ENCODE peak calls at places on chromosomes 4 and X, in six cellular contexts. Y is D341Med, B is NCI-H2029 treated with DMSO at 0.1 percent for 48 hours, C is Ammon's horn, I is iris pigment epithelial cell, L is Daoy. M is an unnamed sample.

GRCh38 chr4:139587452-139587851 is 31.4 kb upstream of the SETD7 start:
- DNase-seq in Y (no peak), B (no peak), C (no peak), I (peak; percentile 71), L (no peak), M (no peak)

GRCh38 chrX:153966841-153967535 is 4.6 kb downstream of the HCFC1 start:
- DNase-seq in Y (no peak), B (no peak), C (no peak), I (peak; percentile 25), L (no peak), M (no peak)

GRCh38 chr4:2535386-2536192 is 858 bp upstream of the FAM193A start:
- DNase-seq in Y (peak; percentile 70), B (no peak), C (peak; percentile 69), I (peak; percentile 31), L (no peak), M (no peak)

GRCh38 chr4:62028758-62029157 is 828.6 kb downstream of the ADGRL3 start:
- DNase-seq in Y (no peak), B (no peak), C (no peak), I (no peak), L (no peak), M (no peak)

GRCh38 chr4:5999830-6000365 is 18.3 kb downstream of the C4orf50 start:
- DNase-seq in Y (no peak), B (no peak), C (no peak), I (no peak), L (no peak), M (no peak)

GRCh38 chr4:45283352-45283751 is 557.0 kb upstream of the GNPDA2 start:
- DNase-seq in Y (no peak), B (no peak), C (no peak), I (no peak), L (no peak), M (no peak)

GRCh38 chr4:87856816-87857215 is 24.0 kb downstream of the MEPE start:
- DNase-seq in Y (no peak), B (no peak), C (no peak), I (peak; percentile 31), L (no peak), M (no peak)

GRCh38 chr4:26900765-26901164 is 40.1 kb downstream of the STIM2 start:
- DNase-seq in Y (no peak), B (no peak), C (no peak), I (no peak), L (no peak), M (no peak)

GRCh38 chrX:13750204-13750603 is 15.7 kb downstream of the OFD1 start:
- DNase-seq in Y (peak; percentile 39), B (no peak), C (no peak), I (peak; percentile 36), L (peak; percentile 11), M (peak; percentile 44)

GRCh38 chrX:12978205-12979010 is 3.5 kb downstream of the TMSB4X start:
- DNase-seq in Y (no peak), B (no peak), C (peak; percentile 46), I (peak; percentile 86), L (peak; percentile 68), M (peak; percentile 71)

GRCh38 chr4:70544279-70544870 is 26.0 kb downstream of the AMTN start:
- DNase-seq in Y (peak; percentile 47), B (no peak), C (peak; percentile 4), I (peak; percentile 43), L (peak; percentile 42), M (peak; percentile 37)

GRCh38 chr4:18524667-18525066 is 503.1 kb upstream of the LCORL start:
- DNase-seq in Y (no peak), B (no peak), C (no peak), I (no peak), L (no peak), M (no peak)